ENCODE peak calls at places on chromosomes 4 and X, in eight cellular contexts. One of them, this sample, is unnamed.

GRCh38 chr4:17450431-17450830 is 61.5 kb downstream of the QDPR start:
- DNase-seq in pancreas: no peak
- DNase-seq in caudate nucleus: no peak
- DNase-seq in coronary artery: no peak
- DNase-seq in Peyer's patch: no peak
- DNase-seq in GM23248: no peak
- DNase-seq in naive thymus-derived CD4-positive, alpha-beta T cell: no peak
- DNase-seq in GM23338: no peak
- DNase-seq in this sample: no peak

GRCh38 chrX:10404435-10404834 is 215.9 kb downstream of the MID1 start:
- DNase-seq in pancreas: no peak
- DNase-seq in caudate nucleus: no peak
- DNase-seq in coronary artery: no peak
- DNase-seq in Peyer's patch: no peak
- DNase-seq in GM23248: peak; percentile 50
- DNase-seq in naive thymus-derived CD4-positive, alpha-beta T cell: no peak
- DNase-seq in GM23338: no peak
- DNase-seq in this sample: no peak

GRCh38 chrX:140431521-140431920 is 73.3 kb downstream of the SOX3 start:
- DNase-seq in pancreas: no peak
- DNase-seq in caudate nucleus: no peak
- DNase-seq in coronary artery: no peak
- DNase-seq in Peyer's patch: no peak
- DNase-seq in GM23248: peak; percentile 33
- DNase-seq in naive thymus-derived CD4-positive, alpha-beta T cell: no peak
- DNase-seq in GM23338: no peak
- DNase-seq in this sample: no peak

GRCh38 chr4:109248322-109248895 is 54.0 kb downstream of the COL25A1 start:
- DNase-seq in pancreas: no peak
- DNase-seq in caudate nucleus: no peak
- DNase-seq in coronary artery: no peak
- DNase-seq in Peyer's patch: no peak
- DNase-seq in GM23248: no peak
- DNase-seq in naive thymus-derived CD4-positive, alpha-beta T cell: no peak
- DNase-seq in GM23338: no peak
- DNase-seq in this sample: no peak

GRCh38 chr4:1513936-1514483 is 107.8 kb upstream of the NKX1-1 start:
- DNase-seq in pancreas: no peak
- DNase-seq in caudate nucleus: no peak
- DNase-seq in coronary artery: no peak
- DNase-seq in Peyer's patch: no peak
- DNase-seq in GM23248: no peak
- DNase-seq in naive thymus-derived CD4-positive, alpha-beta T cell: no peak
- DNase-seq in GM23338: no peak
- DNase-seq in this sample: no peak

GRCh38 chr4:9765091-9765490 is 16.3 kb upstream of the DRD5 start:
- DNase-seq in pancreas: no peak
- DNase-seq in caudate nucleus: no peak
- DNase-seq in coronary artery: no peak
- DNase-seq in Peyer's patch: no peak
- DNase-seq in GM23248: peak; percentile 40
- DNase-seq in naive thymus-derived CD4-positive, alpha-beta T cell: no peak
- DNase-seq in GM23338: peak; percentile 65
- DNase-seq in this sample: no peak

GRCh38 chrX:153643431-153644351 is 3.3 kb upstream of the DUSP9 start:
- DNase-seq in pancreas: peak; percentile 70
- DNase-seq in caudate nucleus: no peak
- DNase-seq in coronary artery: no peak
- DNase-seq in Peyer's patch: no peak
- DNase-seq in GM23248: peak; percentile 41
- DNase-seq in naive thymus-derived CD4-positive, alpha-beta T cell: no peak
- DNase-seq in GM23338: peak; percentile 22
- DNase-seq in this sample: peak; percentile 7

GRCh38 chr4:56958111-56958517 is 19.3 kb downstream of the NOA1 start:
- DNase-seq in pancreas: no peak
- DNase-seq in caudate nucleus: peak; percentile 23
- DNase-seq in coronary artery: peak; percentile 91
- DNase-seq in Peyer's patch: no peak
- DNase-seq in GM23248: peak; percentile 99
- DNase-seq in naive thymus-derived CD4-positive, alpha-beta T cell: no peak
- DNase-seq in GM23338: no peak
- DNase-seq in this sample: peak; percentile 88

GRCh38 chr4:81724925-81725329 is 253.2 kb upstream of the RASGEF1B start:
- DNase-seq in pancreas: no peak
- DNase-seq in caudate nucleus: peak; percentile 35
- DNase-seq in coronary artery: peak; percentile 75
- DNase-seq in Peyer's patch: peak; percentile 36
- DNase-seq in GM23248: peak; percentile 2
- DNase-seq in naive thymus-derived CD4-positive, alpha-beta T cell: no peak
- DNase-seq in GM23338: no peak
- DNase-seq in this sample: no peak

GRCh38 chr4:166846939-166847338 is 387.4 kb downstream of the SPOCK3 start:
- DNase-seq in pancreas: no peak
- DNase-seq in caudate nucleus: no peak
- DNase-seq in coronary artery: no peak
- DNase-seq in Peyer's patch: no peak
- DNase-seq in GM23248: no peak
- DNase-seq in naive thymus-derived CD4-positive, alpha-beta T cell: no peak
- DNase-seq in GM23338: no peak
- DNase-seq in this sample: no peak

GRCh38 chr4:84496356-84497219 is 2.5 kb downstream of the NKX6-1 start:
- DNase-seq in pancreas: peak; percentile 59
- DNase-seq in caudate nucleus: no peak
- DNase-seq in coronary artery: no peak
- DNase-seq in Peyer's patch: no peak
- DNase-seq in GM23248: no peak
- DNase-seq in naive thymus-derived CD4-positive, alpha-beta T cell: no peak
- DNase-seq in GM23338: peak; percentile 73
- DNase-seq in this sample: no peak

DNA sequence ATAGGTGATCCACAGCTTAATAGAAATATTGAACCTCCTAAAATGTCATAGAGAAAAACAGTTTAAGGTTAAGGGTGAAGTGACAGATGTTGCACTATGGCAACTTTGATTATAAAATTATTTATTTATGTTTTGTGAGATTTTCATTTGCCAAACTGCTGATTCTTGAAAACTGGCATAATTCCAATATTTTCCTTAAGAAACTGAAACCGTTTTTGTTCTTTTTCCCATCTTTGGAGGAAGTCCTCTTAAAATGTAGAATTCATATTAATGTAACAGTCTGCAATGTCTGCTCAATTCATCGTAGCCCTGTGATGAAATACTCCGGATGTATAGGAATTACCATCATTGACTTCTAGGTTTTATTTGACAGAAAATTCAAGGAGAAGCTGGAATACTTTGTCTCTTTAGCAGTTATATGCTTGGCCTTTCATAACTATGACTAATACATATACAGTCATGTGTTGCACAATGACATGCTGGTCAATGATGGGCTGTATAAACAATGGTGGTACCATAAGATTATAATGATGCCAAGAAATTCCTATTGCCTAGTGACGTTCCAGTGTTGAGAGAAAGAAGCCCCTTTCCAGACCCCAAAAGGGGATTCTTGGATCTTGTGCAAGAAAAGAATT is 185.0 kb upstream of the GPRIN3 start:
- DNase-seq in pancreas: no peak
- DNase-seq in caudate nucleus: no peak
- DNase-seq in coronary artery: no peak
- DNase-seq in Peyer's patch: no peak
- DNase-seq in GM23248: peak; percentile 85
- DNase-seq in naive thymus-derived CD4-positive, alpha-beta T cell: no peak
- DNase-seq in GM23338: no peak
- DNase-seq in this sample: no peak
- H3K27ac ChIP-seq in pancreas: no peak overlapping the region
- H3K27ac ChIP-seq in caudate nucleus: no peak overlapping the region
- H3K27ac ChIP-seq in coronary artery: no peak overlapping the region
- H3K27ac ChIP-seq in Peyer's patch: peak overlapping the region; percentile 16
- H3K27ac ChIP-seq in GM23248: peak overlapping the region; percentile 59
- H3K27ac ChIP-seq in naive thymus-derived CD4-positive, alpha-beta T cell: no peak overlapping the region
- H3K27ac ChIP-seq in GM23338: peak overlapping the region; percentile 8
- H3K27ac ChIP-seq in this sample: no peak overlapping the region

DNA sequence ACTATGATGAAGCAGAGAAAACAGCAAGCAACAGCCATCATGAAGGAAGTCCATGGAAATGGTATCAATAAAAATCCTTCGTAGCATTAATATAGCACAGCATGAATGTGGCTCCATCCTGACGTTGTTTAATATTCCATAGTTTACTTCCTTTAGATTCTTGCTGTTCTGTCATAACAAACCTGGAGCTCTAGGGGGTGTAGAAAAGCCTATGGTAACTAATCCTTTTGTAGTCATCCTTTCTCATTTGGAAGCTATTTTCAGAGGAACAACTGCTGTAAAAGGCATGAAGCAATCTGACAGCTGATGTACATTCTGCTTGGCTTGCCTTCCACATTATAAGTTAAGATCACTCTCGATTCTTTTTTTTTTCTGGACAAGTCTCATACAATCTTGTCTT is 909 bp downstream of the MYOZ2 start:
- DNase-seq in pancreas: no peak
- DNase-seq in caudate nucleus: no peak
- DNase-seq in coronary artery: no peak
- DNase-seq in Peyer's patch: no peak
- DNase-seq in GM23248: peak; percentile 36
- DNase-seq in naive thymus-derived CD4-positive, alpha-beta T cell: no peak
- DNase-seq in GM23338: peak; percentile 21
- DNase-seq in this sample: no peak
- H3K27ac ChIP-seq in pancreas: no peak overlapping the region
- H3K27ac ChIP-seq in caudate nucleus: no peak overlapping the region
- H3K27ac ChIP-seq in coronary artery: peak overlapping the region; percentile 84
- H3K27ac ChIP-seq in Peyer's patch: no peak overlapping the region
- H3K27ac ChIP-seq in GM23248: peak overlapping the region; percentile 53
- H3K27ac ChIP-seq in naive thymus-derived CD4-positive, alpha-beta T cell: no peak overlapping the region
- H3K27ac ChIP-seq in GM23338: no peak overlapping the region
- H3K27ac ChIP-seq in this sample: peak overlapping the region; percentile 43

GRCh38 chr4:153788419-153789276 is at the start of gene SFRP2:
- DNase-seq in pancreas: peak; percentile 65
- DNase-seq in caudate nucleus: no peak
- DNase-seq in coronary artery: no peak
- DNase-seq in Peyer's patch: no peak
- DNase-seq in GM23248: peak; percentile 52
- DNase-seq in naive thymus-derived CD4-positive, alpha-beta T cell: no peak
- DNase-seq in GM23338: peak; percentile 96
- DNase-seq in this sample: no peak

GRCh38 chr4:153789741-153790651 is 1.1 kb upstream of the SFRP2 start:
- DNase-seq in pancreas: no peak
- DNase-seq in caudate nucleus: no peak
- DNase-seq in coronary artery: no peak
- DNase-seq in Peyer's patch: no peak
- DNase-seq in GM23248: peak; percentile 60
- DNase-seq in naive thymus-derived CD4-positive, alpha-beta T cell: no peak
- DNase-seq in GM23338: peak; percentile 97
- DNase-seq in this sample: no peak

GRCh38 chr4:153792007-153792892 is 3.4 kb upstream of the SFRP2 start:
- DNase-seq in pancreas: peak; percentile 69
- DNase-seq in caudate nucleus: no peak
- DNase-seq in coronary artery: peak; percentile 74
- DNase-seq in Peyer's patch: no peak
- DNase-seq in GM23248: peak; percentile 81
- DNase-seq in naive thymus-derived CD4-positive, alpha-beta T cell: no peak
- DNase-seq in GM23338: peak; percentile 96
- DNase-seq in this sample: no peak

GRCh38 chr4:153792893-153793227 is 4.0 kb upstream of the SFRP2 start:
- DNase-seq in pancreas: no peak
- DNase-seq in caudate nucleus: no peak
- DNase-seq in coronary artery: no peak
- DNase-seq in Peyer's patch: no peak
- DNase-seq in GM23248: no peak
- DNase-seq in naive thymus-derived CD4-positive, alpha-beta T cell: no peak
- DNase-seq in GM23338: peak; percentile 73
- DNase-seq in this sample: no peak

DNA sequence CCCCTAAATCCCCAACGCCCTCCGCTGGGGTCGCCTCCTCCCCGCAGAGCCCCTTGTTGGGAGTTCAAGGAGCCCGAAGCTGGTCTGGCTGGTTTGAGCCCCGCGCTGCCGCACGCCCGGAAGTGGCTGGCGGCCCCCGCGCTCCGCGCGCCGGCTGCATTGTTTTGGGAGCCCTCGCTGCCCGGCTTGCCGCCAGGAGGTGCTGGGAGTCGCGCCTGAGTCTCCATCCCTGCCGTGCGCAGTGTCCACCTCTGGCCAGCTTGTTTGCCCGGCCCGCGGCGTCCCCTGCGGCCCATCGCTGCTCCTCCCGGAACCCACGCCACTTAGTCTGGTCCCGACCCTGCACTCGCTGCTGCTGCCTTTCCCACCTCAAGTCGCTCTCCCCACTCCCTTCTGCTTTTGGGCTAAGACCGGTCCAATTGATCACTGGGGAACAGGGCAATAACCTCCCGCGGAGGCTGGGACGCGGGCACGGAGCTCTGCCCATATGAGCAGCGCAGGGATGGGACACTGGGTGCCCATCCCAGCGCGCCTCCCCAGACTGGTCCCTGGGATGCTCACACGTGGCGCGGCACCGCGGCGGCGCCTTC is 2.2 kb upstream of the SFRP2 start:
- DNase-seq in pancreas: peak; percentile 76
- DNase-seq in caudate nucleus: no peak
- DNase-seq in coronary artery: no peak
- DNase-seq in Peyer's patch: no peak
- DNase-seq in GM23248: peak; percentile 75
- DNase-seq in naive thymus-derived CD4-positive, alpha-beta T cell: no peak
- DNase-seq in GM23338: peak; percentile 88
- DNase-seq in this sample: no peak
- H3K27ac ChIP-seq in pancreas: no peak overlapping the region
- H3K27ac ChIP-seq in caudate nucleus: no peak overlapping the region
- H3K27ac ChIP-seq in coronary artery: peak overlapping the region; percentile 15
- H3K27ac ChIP-seq in Peyer's patch: no peak overlapping the region
- H3K27ac ChIP-seq in GM23248: no peak overlapping the region
- H3K27ac ChIP-seq in naive thymus-derived CD4-positive, alpha-beta T cell: no peak overlapping the region
- H3K27ac ChIP-seq in GM23338: peak overlapping the region; percentile 99
- H3K27ac ChIP-seq in this sample: no peak overlapping the region

DNA sequence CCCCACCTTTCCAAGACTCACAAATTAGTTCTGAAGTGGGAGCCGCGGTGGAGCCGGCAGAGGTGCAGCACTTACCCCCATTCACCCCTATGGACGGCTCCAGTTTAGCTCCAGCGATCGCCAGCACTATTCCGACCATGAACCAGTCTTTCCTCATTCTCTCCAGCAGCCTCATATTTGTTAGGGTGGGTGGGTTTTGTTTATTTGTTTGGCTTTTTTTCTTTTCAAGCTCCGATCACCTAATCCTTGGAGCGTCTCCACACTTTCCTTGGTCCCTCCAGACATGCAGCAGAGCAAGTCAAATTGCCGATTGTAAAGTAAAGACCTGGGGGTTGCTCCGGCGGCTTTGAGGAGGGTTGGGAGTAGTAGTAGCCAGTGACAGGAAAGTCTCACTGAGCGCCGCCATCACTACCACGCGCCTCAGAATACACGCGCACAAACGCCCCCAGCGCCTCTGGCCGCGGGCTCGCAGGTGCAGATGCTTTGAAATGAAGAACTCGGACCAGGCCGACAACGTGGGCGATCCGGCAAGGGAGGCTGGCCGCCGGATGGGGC is at the start of gene SLC10A7:
- DNase-seq in pancreas: peak; percentile 82
- DNase-seq in caudate nucleus: peak; percentile 55
- DNase-seq in coronary artery: peak; percentile 82
- DNase-seq in Peyer's patch: peak; percentile 73
- DNase-seq in GM23248: peak; percentile 88
- DNase-seq in naive thymus-derived CD4-positive, alpha-beta T cell: peak; percentile 64
- DNase-seq in GM23338: peak; percentile 83
- DNase-seq in this sample: peak; percentile 66
- H3K27ac ChIP-seq in pancreas: peak within 1 kb of the TSS; percentile 88
- H3K27ac ChIP-seq in caudate nucleus: peak within 1 kb of the TSS; percentile 89
- H3K27ac ChIP-seq in coronary artery: peak within 1 kb of the TSS; percentile 78
- H3K27ac ChIP-seq in Peyer's patch: peak within 1 kb of the TSS; percentile 85
- H3K27ac ChIP-seq in GM23248: peak within 1 kb of the TSS; percentile 88
- H3K27ac ChIP-seq in naive thymus-derived CD4-positive, alpha-beta T cell: peak within 1 kb of the TSS; percentile 85
- H3K27ac ChIP-seq in GM23338: no peak within 1 kb of the TSS
- H3K27ac ChIP-seq in this sample: peak within 1 kb of the TSS; percentile 82

This sample was measured in uterus.